ENCODE peak calls at places on chromosomes 2 and 18, in nine cellular contexts. J is lower lobe of right lung, C is stomach, U is PC-3, O is fibroblast of lung, A is cardiac fibroblast, Y is AG04449, D is tibial artery, E is adrenal gland. N is an unnamed sample.

GRCh38 chr2:2655451-2655850 is 324.4 kb upstream of the MYT1L start:
- DNase-seq in E (no peak), C (no peak), Y (no peak), D (peak; percentile 48), J (no peak), A (no peak), O (no peak), U (no peak), N (no peak)

GRCh38 chr2:43018179-43019024 is 208.0 kb downstream of the ZFP36L2 start:
- DNase-seq in J (peak; percentile 93), A (peak; percentile 98), C (peak; percentile 72), E (peak; percentile 94), Y (peak; percentile 33), U (no peak), D (peak; percentile 90), O (peak; percentile 94), N (peak; percentile 91)

GRCh38 chr2:20593072-20594034 is 57.5 kb downstream of the HS1BP3 start:
- DNase-seq in U (peak; percentile 93), D (peak; percentile 89), J (peak; percentile 90), C (peak; percentile 69), O (peak; percentile 98), Y (no peak), A (peak; percentile 97), E (peak; percentile 90), N (peak; percentile 98)

GRCh38 chr18:76999077-76999476 is 133.5 kb downstream of the MBP start:
- DNase-seq in U (no peak), C (no peak), O (no peak), J (no peak), D (no peak), Y (no peak), E (no peak), A (no peak), N (no peak)

GRCh38 chr2:200964498-200964897 is 1.0 kb upstream of the ORC2 start:
- DNase-seq in O (no peak), C (no peak), U (no peak), E (no peak), Y (no peak), D (no peak), J (no peak), A (no peak), N (no peak)

GRCh38 chr18:36130039-36130831 is 536 bp downstream of the ELP2 start:
- DNase-seq in U (no peak), J (no peak), D (no peak), C (no peak), O (no peak), E (no peak), A (no peak), Y (no peak), N (peak; percentile 26)

GRCh38 chr2:160207804-160208661 is 8.0 kb upstream of the ITGB6 start:
- DNase-seq in O (peak; percentile 86), U (peak; percentile 98), J (peak; percentile 81), E (peak; percentile 86), C (peak; percentile 82), D (peak; percentile 93), Y (no peak), A (peak; percentile 92), N (peak; percentile 90)

GRCh38 chr2:190599073-190599472 is 49.8 kb upstream of the NAB1 start:
- DNase-seq in U (no peak), A (no peak), D (no peak), J (no peak), E (no peak), O (no peak), C (no peak), Y (no peak), N (no peak)

GRCh38 chr18:74281011-74281638 is 10.6 kb downstream of the CYB5A start:
- DNase-seq in E (no peak), D (no peak), J (no peak), A (no peak), Y (no peak), U (no peak), O (no peak), C (no peak), N (no peak)

GRCh38 chr2:222922019-222922800 is 61.4 kb downstream of the ACSL3 start:
- DNase-seq in E (no peak), D (no peak), C (no peak), Y (no peak), U (no peak), J (no peak), O (no peak), A (no peak), N (no peak)

GRCh38 chr2:219252084-219252483 is 959 bp upstream of the TUBA4B start:
- DNase-seq in O (no peak), U (peak; percentile 47), J (no peak), Y (no peak), E (no peak), D (peak; percentile 78), A (no peak), C (peak; percentile 40), N (no peak)

GRCh38 chr2:239235311-239235710 is 165.5 kb downstream of the HDAC4 start:
- DNase-seq in U (no peak), E (no peak), A (no peak), C (no peak), J (no peak), Y (no peak), O (no peak), D (no peak), N (no peak)

GRCh38 chr2:71474116-71474743 is 20.9 kb downstream of the DYSF start:
- DNase-seq in C (no peak), J (no peak), E (no peak), Y (no peak), O (no peak), U (peak; percentile 52), A (no peak), D (no peak), N (no peak)

GRCh38 chr18:79393626-79394401 is 1.9 kb upstream of the NFATC1 start:
- DNase-seq in D (peak; percentile 93), J (peak; percentile 93), C (peak; percentile 83), A (peak; percentile 95), U (peak; percentile 82), O (peak; percentile 75), Y (no peak), E (peak; percentile 90), N (peak; percentile 77)

GRCh38 chr2:56047136-56047535 is 123.6 kb upstream of the EFEMP1 start:
- DNase-seq in C (no peak), U (no peak), J (no peak), A (no peak), Y (no peak), O (no peak), E (no peak), D (no peak), N (no peak)

GRCh38 chr2:189927823-189928222 is 134.7 kb downstream of the MSTN start:
- DNase-seq in C (no peak), A (peak; percentile 38), J (no peak), U (no peak), O (peak; percentile 38), E (no peak), D (no peak), Y (no peak), N (peak; percentile 31)

GRCh38 chr2:30341500-30342267 is 105.4 kb upstream of the LCLAT1 start:
- DNase-seq in E (no peak), C (no peak), J (no peak), Y (no peak), A (no peak), U (no peak), O (no peak), D (no peak), N (no peak)

GRCh38 chr2:69797836-69798465 is 31.5 kb upstream of the GMCL1 start:
- DNase-seq in C (no peak), O (no peak), E (no peak), D (no peak), U (peak; percentile 59), Y (no peak), J (no peak), A (no peak), N (no peak)
- H3K4me3 ChIP-seq in C (peak overlapping the region; percentile 11), O (no peak overlapping the region), E (peak overlapping the region; percentile 43), D (peak overlapping the region; percentile 51), U (no peak overlapping the region), Y (no peak overlapping the region), J (peak overlapping the region; percentile 27), A (peak overlapping the region; percentile 45), N (peak overlapping the region; percentile 36)

GRCh38 chr2:204031056-204031455 is 94.5 kb downstream of the ICOS start:
- DNase-seq in A (no peak), E (no peak), U (no peak), O (no peak), C (no peak), Y (no peak), D (no peak), J (no peak), N (no peak)
- TF ChIP-seq CTCF in A (no peak), E (no peak), U (no peak), O (no peak), C (no peak), Y (no peak), D (no peak), J (no peak), N (no peak)

DNA sequence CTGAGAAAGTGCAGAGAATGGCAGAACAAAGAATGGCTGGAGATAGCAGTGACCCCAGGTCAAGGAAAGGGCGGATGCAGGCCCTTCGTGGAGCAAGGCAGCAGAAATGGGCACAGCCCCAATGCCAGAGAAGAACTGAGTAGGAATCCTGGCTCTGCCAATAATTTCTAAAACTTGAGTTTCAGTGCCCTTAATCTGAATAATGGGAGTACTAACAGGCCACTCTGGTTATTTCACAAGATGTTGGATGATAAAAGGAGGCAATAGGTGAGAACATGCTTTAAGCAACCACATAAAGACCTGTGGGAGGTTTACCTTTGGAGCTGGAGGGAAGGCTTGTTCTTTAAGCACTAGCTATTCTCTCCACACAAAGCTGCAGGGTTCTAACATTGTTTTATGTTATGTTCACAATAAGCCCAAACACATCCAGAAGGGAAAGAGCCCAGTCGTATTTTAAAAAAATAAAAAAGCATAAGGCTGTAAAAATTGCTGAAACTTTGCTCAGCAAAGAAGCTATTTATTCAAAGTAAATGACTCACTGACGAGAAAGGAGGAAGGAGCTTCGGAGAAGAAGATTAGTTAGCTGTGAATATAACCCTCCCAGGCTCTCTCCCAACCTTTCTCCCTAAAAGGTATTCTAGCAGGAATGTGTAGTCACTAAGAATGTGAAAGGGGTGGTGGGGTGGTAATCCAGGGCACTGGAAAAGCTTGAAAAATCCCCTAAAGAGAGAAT is 470.2 kb downstream of the TXNL1 start:
- DNase-seq in Y (peak; percentile 71), A (peak; percentile 66), E (peak; percentile 32), J (no peak), U (peak; percentile 92), C (no peak), D (no peak), O (peak; percentile 77), N (peak; percentile 61)
- H3K4me3 ChIP-seq in Y (no peak overlapping the region), A (no peak overlapping the region), E (no peak overlapping the region), J (no peak overlapping the region), U (peak overlapping the region; percentile 39), C (no peak overlapping the region), D (no peak overlapping the region), O (no peak overlapping the region), N (no peak overlapping the region)

DNA sequence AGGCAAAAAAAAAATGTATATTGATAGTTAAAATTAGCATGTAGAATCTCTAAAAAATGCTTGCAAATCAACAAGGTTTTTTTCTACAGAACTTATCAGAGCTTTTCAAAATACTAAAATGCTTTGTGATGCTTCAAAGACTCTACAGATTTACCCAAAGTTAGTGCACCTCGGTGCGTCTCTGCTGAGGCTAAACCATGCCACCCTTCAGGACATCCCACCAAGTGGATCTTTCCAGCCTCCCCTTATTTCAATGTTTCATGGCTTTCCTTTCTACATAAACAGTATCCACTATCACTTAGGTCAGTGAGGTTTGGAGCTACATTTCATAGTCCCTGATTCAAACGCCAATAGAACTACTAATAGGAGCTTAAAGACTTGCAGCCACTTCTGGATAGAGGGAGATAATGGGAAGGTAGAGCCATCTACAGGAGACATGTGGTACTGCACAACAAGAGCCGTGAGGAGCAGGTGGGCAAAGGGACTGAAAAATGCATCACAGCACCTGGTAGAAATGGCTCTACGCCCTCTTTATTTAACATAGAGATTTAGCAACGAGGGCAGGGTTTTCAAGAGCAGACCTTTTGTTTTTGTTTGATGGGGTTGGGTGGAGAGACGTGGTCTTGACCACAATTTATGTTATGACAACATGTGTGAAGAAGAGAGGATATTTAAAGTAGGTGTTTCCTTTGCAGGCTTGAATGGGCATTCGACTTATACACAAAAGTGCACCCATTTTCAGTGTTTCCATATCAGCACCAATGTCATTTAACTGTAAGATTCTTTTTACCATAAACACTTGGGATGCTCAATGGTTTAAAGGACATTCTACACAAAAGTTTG is 56.1 kb upstream of the SLC35G4 start:
- DNase-seq in C (no peak), U (peak; percentile 78), O (peak; percentile 68), Y (peak; percentile 5), A (peak; percentile 68), J (no peak), D (no peak), E (peak; percentile 17), N (peak; percentile 56)
- TF ChIP-seq CTCF in C (no peak), U (peak; percentile 92), O (peak; percentile 97), Y (peak; percentile 81), A (peak; percentile 91), J (peak; percentile 84), D (peak; percentile 77), E (peak; percentile 78), N (peak; percentile 96)